ENCODE peak calls at places on chromosomes 4 and X, in four cellular contexts. P is choroid plexus epithelial cell, C is uterus, M is PC-9. Y is an unnamed sample.

GRCh38 chr4:114924311-114924710 is 189.1 kb downstream of the NDST4 start:
- DNase-seq in P (peak; percentile 85), C (no peak), M (no peak), Y (no peak)

GRCh38 chrX:153792368-153792767 is 1.8 kb downstream of the IDH3G start:
- DNase-seq in P (no peak), C (no peak), M (no peak), Y (no peak)

GRCh38 chr4:99722662-99723061 is 65.0 kb upstream of the C4orf54 start:
- DNase-seq in P (no peak), C (no peak), M (no peak), Y (no peak)

GRCh38 chr4:7781361-7781760 is 158.3 kb downstream of the AFAP1 start:
- DNase-seq in P (peak; percentile 77), C (no peak), M (no peak), Y (no peak)

GRCh38 chrX:23756165-23756564 is 13.1 kb upstream of the ACOT9 start:
- DNase-seq in P (peak; percentile 66), C (peak; percentile 22), M (no peak), Y (no peak)

GRCh38 chrX:23383411-23383810 is 48.8 kb downstream of the PTCHD1 start:
- DNase-seq in P (peak; percentile 53), C (no peak), M (no peak), Y (no peak)

GRCh38 chr4:87851332-87851731 is 18.6 kb downstream of the MEPE start:
- DNase-seq in P (no peak), C (no peak), M (no peak), Y (no peak)

GRCh38 chr4:128862608-128863313 is 53.3 kb downstream of the JADE1 start:
- DNase-seq in P (peak; percentile 23), C (no peak), M (no peak), Y (no peak)

GRCh38 chr4:6334203-6334887 is 64.7 kb downstream of the WFS1 start:
- DNase-seq in P (no peak), C (no peak), M (no peak), Y (no peak)

GRCh38 chrX:78199851-78200250 is 60.4 kb upstream of the TAF9B start:
- DNase-seq in P (peak; percentile 35), C (no peak), M (peak; percentile 28), Y (no peak)

GRCh38 chr4:85825937-85826678 is 351.2 kb downstream of the ARHGAP24 start:
- DNase-seq in P (peak; percentile 71), C (no peak), M (no peak), Y (no peak)

GRCh38 chrX:31679861-31680260 is 608.0 kb upstream of the FTHL17 start:
- DNase-seq in P (no peak), C (no peak), M (peak; percentile 34), Y (no peak)

GRCh38 chr4:123506311-123506685 is 109.7 kb downstream of the SPRY1 start:
- DNase-seq in P (peak; percentile 31), C (no peak), M (no peak), Y (no peak)
- H3K4me3 ChIP-seq in P (peak overlapping the region; percentile 66), C (peak overlapping the region; percentile 57), M (no peak overlapping the region), Y (no peak overlapping the region)

GRCh38 chr4:68582339-68582717 is 6.2 kb upstream of the UGT2B17 start:
- DNase-seq in P (no peak), C (no peak), M (no peak), Y (no peak)
- TF ChIP-seq CTCF in P (no peak), C (no peak), M (no peak), Y (no peak)

GRCh38 chrX:68203656-68204055 is 229.6 kb downstream of the OPHN1 start:
- DNase-seq in P (no peak), C (no peak), M (no peak), Y (no peak)
- H3K4me3 ChIP-seq in P (no peak overlapping the region), C (no peak overlapping the region), M (no peak overlapping the region), Y (no peak overlapping the region)

GRCh38 chrX:64229145-64229544 is 1.3 kb downstream of the ASB12 start:
- DNase-seq in P (no peak), C (no peak), M (no peak), Y (no peak)

GRCh38 chrX:64230123-64230970 is at the start of gene ASB12:
- DNase-seq in P (no peak), C (no peak), M (no peak), Y (no peak)
- TF ChIP-seq CTCF in P (no peak), C (no peak), M (peak; percentile 23), Y (no peak)

GRCh38 chrX:149903889-149904748 is 23.1 kb downstream of the MAGEA8 start:
- DNase-seq in P (peak; percentile 42), C (no peak), M (no peak), Y (no peak)
- H3K4me3 ChIP-seq in P (peak overlapping the region; percentile 39), C (no peak overlapping the region), M (no peak overlapping the region), Y (no peak overlapping the region)

GRCh38 chr4:96946552-96946951 is 1106.7 kb downstream of the PDHA2 start:
- DNase-seq in P (no peak), C (no peak), M (no peak), Y (no peak)
- TF ChIP-seq CTCF in P (no peak), C (no peak), M (no peak), Y (no peak)

GRCh38 chr4:155638195-155638960 is 28.3 kb upstream of the GUCY1A1 start:
- DNase-seq in P (no peak), C (no peak), M (no peak), Y (no peak)

GRCh38 chr4:155643087-155643486 is 23.6 kb upstream of the GUCY1A1 start:
- DNase-seq in P (no peak), C (no peak), M (no peak), Y (no peak)

DNA sequence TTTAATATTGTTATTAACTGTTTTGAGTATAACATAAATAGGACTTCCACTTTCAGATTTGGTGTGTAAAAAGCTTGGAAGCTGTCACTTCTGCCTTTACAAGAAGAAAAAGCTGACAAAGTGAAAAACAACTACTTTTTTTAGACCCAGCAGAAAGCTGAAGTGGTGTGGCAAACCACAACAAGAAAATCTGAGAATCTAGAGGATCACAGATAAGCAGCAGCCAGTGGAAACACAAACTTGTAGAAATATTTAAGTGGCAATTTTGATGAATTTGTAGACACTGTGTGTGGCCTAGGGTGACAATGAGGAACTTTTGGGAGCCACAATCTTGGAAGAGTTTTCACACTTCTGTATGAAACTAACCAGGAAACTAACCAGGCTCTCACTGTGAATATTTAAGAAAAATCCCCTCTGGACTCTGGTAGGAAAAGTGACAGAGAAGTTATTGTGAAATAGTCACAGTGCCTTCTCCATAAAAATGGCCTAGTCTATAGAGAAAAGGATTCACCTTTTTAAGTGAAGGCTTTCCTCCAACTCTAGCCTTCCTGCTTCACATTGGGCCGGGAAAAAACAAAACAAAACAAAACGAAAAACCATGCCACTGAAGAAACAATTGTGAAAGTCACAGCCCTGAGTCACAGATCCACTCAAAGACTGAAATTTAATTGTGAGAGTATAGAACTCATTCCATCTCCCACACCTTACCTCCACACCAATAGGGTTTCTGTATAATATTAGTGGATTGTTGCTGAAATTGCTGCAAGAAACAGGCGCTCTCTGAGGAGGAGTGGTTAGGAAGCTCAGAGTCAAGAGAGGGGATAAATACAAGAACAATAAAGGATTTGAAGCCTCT is 26.7 kb upstream of the GUCY1A1 start:
- DNase-seq in P (peak; percentile 3), C (no peak), M (no peak), Y (no peak)
- H3K4me3 ChIP-seq in P (no peak overlapping the region), C (no peak overlapping the region), M (no peak overlapping the region), Y (no peak overlapping the region)